ENCODE peak calls at places on chromosomes 5 and 9, in nine cellular contexts. Y is Kasumi-1; U is fibroblast of mammary gland; I is mucosa of gallbladder; E is left colon; N is activated CD4-positive, CD25-positive, alpha-beta regulatory T cell; F is SK-N-SH; D is T-helper 9 cell; Z is T-cell. R is an unnamed sample.

GRCh38 chr9:34995288-34996060 is 5.9 kb downstream of the DNAJB5 start:
- DNase-seq in Y (peak), U (peak), I (no peak), E (no peak), N (no peak), F (no peak), D (no peak), Z (no peak), R (no peak)

GRCh38 chr5:135719428-135720063 is 114.9 kb upstream of the SLC25A48 start:
- DNase-seq in Y (no peak), U (no peak), I (no peak), E (no peak), N (no peak), F (no peak), D (no peak), Z (no peak), R (no peak)

GRCh38 chr9:68706579-68707201 is 1.6 kb downstream of the PIP5K1B start:
- DNase-seq in Y (no peak), U (no peak), I (no peak), E (no peak), N (no peak), F (no peak), D (no peak), Z (no peak), R (no peak)

GRCh38 chr5:107997338-107997979 is 326.7 kb upstream of the EFNA5 start:
- DNase-seq in Y (no peak), U (peak), I (no peak), E (no peak), N (no peak), F (no peak), D (no peak), Z (no peak), R (no peak)

GRCh38 chr9:32455738-32456137 is 70.3 kb downstream of the RIGI start:
- DNase-seq in Y (no peak), U (peak), I (no peak), E (no peak), N (no peak), F (no peak), D (no peak), Z (no peak), R (no peak)

GRCh38 chr5:59069438-59070079 is 486.7 kb downstream of the RAB3C start:
- DNase-seq in Y (no peak), U (peak), I (peak), E (no peak), N (no peak), F (no peak), D (no peak), Z (no peak), R (no peak)

GRCh38 chr5:111748304-111748763 is 8.7 kb downstream of the NREP start:
- DNase-seq in Y (no peak), U (peak), I (no peak), E (no peak), N (no peak), F (no peak), D (no peak), Z (no peak), R (no peak)

GRCh38 chr5:153275697-153276096 is 214.8 kb upstream of the GRIA1 start:
- DNase-seq in Y (no peak), U (no peak), I (no peak), E (no peak), N (no peak), F (no peak), D (no peak), Z (no peak), R (no peak)

GRCh38 chr5:133289686-133290367 is 238.0 kb downstream of the HSPA4 start:
- DNase-seq in Y (no peak), U (no peak), I (no peak), E (no peak), N (no peak), F (no peak), D (no peak), Z (no peak), R (no peak)

GRCh38 chr9:109206670-109207069 is 39.6 kb upstream of the FRRS1L start:
- DNase-seq in Y (no peak), U (no peak), I (no peak), E (no peak), N (no peak), F (no peak), D (no peak), Z (no peak), R (no peak)

GRCh38 chr5:157456301-157456700 is 3.7 kb upstream of the NIPAL4 start:
- DNase-seq in Y (no peak), U (no peak), I (no peak), E (no peak), N (no peak), F (no peak), D (no peak), Z (no peak), R (no peak)

GRCh38 chr9:135602789-135603481 is 36.4 kb downstream of the GLT6D1 start:
- DNase-seq in Y (peak), U (peak), I (no peak), E (peak), N (peak), F (peak), D (peak), Z (peak), R (no peak)